ENCODE peak calls at places on chromosomes 3 and 15, in four cellular contexts. L is tibial nerve, C is transverse colon, E is suprapubic skin. U is an unnamed sample.
A peak's percentile ranks its signal among the peaks of the same experiment; 100 is the strongest.

GRCh38 chr3:128875556-128876120 is 3.8 kb upstream of the ACAD9 start:
- DNase-seq in L (no peak), C (peak; percentile 29), E (no peak), U (peak; percentile 43)

GRCh38 chr3:41710646-41711388 is 251.1 kb downstream of the ULK4 start:
- DNase-seq in L (no peak), C (no peak), E (no peak), U (no peak)

GRCh38 chr15:58147151-58147550 is 9.0 kb downstream of the AQP9 start:
- DNase-seq in L (no peak), C (no peak), E (no peak), U (no peak)

GRCh38 chr15:90036343-90036742 is 35.2 kb downstream of the ZNF710 start:
- DNase-seq in L (no peak), C (peak; percentile 9), E (peak; percentile 42), U (no peak)

GRCh38 chr15:66264853-66265252 is 11.3 kb upstream of the MEGF11 start:
- DNase-seq in L (no peak), C (no peak), E (no peak), U (no peak)

GRCh38 chr3:55718475-55718874 is 231.4 kb upstream of the WNT5A start:
- DNase-seq in L (no peak), C (no peak), E (no peak), U (no peak)

GRCh38 chr3:126367316-126367805 is 10.2 kb upstream of the KLF15 start:
- DNase-seq in L (no peak), C (no peak), E (peak; percentile 37), U (no peak)

GRCh38 chr15:76058714-76059319 is 968 bp upstream of the TMEM266 start:
- DNase-seq in L (no peak), C (no peak), E (no peak), U (no peak)

GRCh38 chr15:68275165-68275746 is 2.3 kb upstream of the FEM1B start:
- DNase-seq in L (no peak), C (no peak), E (no peak), U (peak; percentile 63)

GRCh38 chr15:71093089-71094024 is 21.9 kb upstream of the THSD4 start:
- DNase-seq in L (no peak), C (peak; percentile 72), E (no peak), U (peak; percentile 72)

GRCh38 chr15:58038426-58039106 is 26.9 kb downstream of the ALDH1A2 start:
- DNase-seq in L (no peak), C (peak; percentile 52), E (no peak), U (peak; percentile 52)

GRCh38 chr3:161475905-161476304 is 20.7 kb upstream of the OTOL1 start:
- DNase-seq in L (no peak), C (no peak), E (no peak), U (no peak)

GRCh38 chr3:127733781-127734180 is 61.0 kb downstream of the ABTB1 start:
- DNase-seq in L (no peak), C (no peak), E (no peak), U (no peak)

GRCh38 chr15:60800729-60801072 is 321.8 kb upstream of the ICE2 start:
- DNase-seq in L (no peak), C (no peak), E (no peak), U (no peak)

GRCh38 chr15:60228096-60228495 is 169.7 kb downstream of the ANXA2 start:
- DNase-seq in L (no peak), C (no peak), E (no peak), U (no peak)

GRCh38 chr3:174859756-174860155 is 622 bp downstream of the NAALADL2 start:
- DNase-seq in L (no peak), C (no peak), E (no peak), U (no peak)

GRCh38 chr3:128378631-128379347 is 87.9 kb downstream of the DNAJB8 start:
- DNase-seq in L (no peak), C (no peak), E (no peak), U (no peak)

GRCh38 chr15:40146037-40146436 is 14.8 kb upstream of the BUB1B start:
- DNase-seq in L (no peak), C (no peak), E (no peak), U (no peak)

GRCh38 chr3:86793786-86794185 is 197.2 kb downstream of the VGLL3 start:
- DNase-seq in L (no peak), C (no peak), E (no peak), U (no peak)

GRCh38 chr3:141335531-141336042 is 32.7 kb upstream of the ZBTB38 start:
- DNase-seq in L (no peak), C (no peak), E (no peak), U (no peak)

GRCh38 chr15:67880651-67881182 is 40.9 kb upstream of the RNU6-1 start:
- DNase-seq in L (no peak), C (no peak), E (no peak), U (peak; percentile 71)

GRCh38 chr3:143808999-143809700 is 39.1 kb downstream of the SLC9A9 start:
- DNase-seq in L (no peak), C (no peak), E (no peak), U (no peak)

GRCh38 chr15:98529205-98530145 is 118.9 kb upstream of the IGF1R start:
- DNase-seq in L (no peak), C (no peak), E (no peak), U (no peak)

GRCh38 chr15:88479169-88479568 is 11.7 kb downstream of the MRPS11 start:
- DNase-seq in L (no peak), C (no peak), E (no peak), U (no peak)

GRCh38 chr15:44726568-44727461 is 9.5 kb upstream of the TRIM69 start:
- DNase-seq in L (no peak), C (peak; percentile 78), E (no peak), U (peak; percentile 49)

GRCh38 chr15:76866716-76867321 is 38.3 kb downstream of the SCAPER start:
- DNase-seq in L (no peak), C (no peak), E (no peak), U (no peak)

GRCh38 chr15:35546581-35547381 is 816 bp upstream of the DPH6 start:
- DNase-seq in L (no peak), C (no peak), E (no peak), U (no peak)

GRCh38 chr15:91289324-91289723 is 189.3 kb downstream of the SV2B start:
- DNase-seq in L (no peak), C (no peak), E (no peak), U (no peak)

GRCh38 chr15:89457086-89457485 is 39.3 kb downstream of the RHCG start:
- DNase-seq in L (no peak), C (no peak), E (no peak), U (no peak)

GRCh38 chr3:148605551-148605950 is 92.2 kb upstream of the AGTR1 start:
- DNase-seq in L (no peak), C (no peak), E (no peak), U (no peak)

GRCh38 chr15:24784506-24784905 is 108.9 kb downstream of the NPAP1 start:
- DNase-seq in L (no peak), C (no peak), E (no peak), U (no peak)

GRCh38 chr15:31503758-31504461 is 177.3 kb downstream of the KLF13 start:
- DNase-seq in L (no peak), C (no peak), E (no peak), U (no peak)

GRCh38 chr15:49832421-49832980 is 211.7 kb downstream of the DTWD1 start:
- DNase-seq in L (no peak), C (peak; percentile 56), E (no peak), U (no peak)

GRCh38 chr3:146732325-146732724 is 127.2 kb upstream of the PLSCR5 start:
- DNase-seq in L (no peak), C (no peak), E (no peak), U (no peak)

GRCh38 chr3:41328916-41329315 is 129.6 kb downstream of the CTNNB1 start:
- DNase-seq in L (no peak), C (no peak), E (no peak), U (no peak)

GRCh38 chr3:98971183-98971681 is 69.7 kb upstream of the DCBLD2 start:
- DNase-seq in L (no peak), C (no peak), E (no peak), U (no peak)

GRCh38 chr3:112407888-112408702 is 75.1 kb downstream of the CD200 start:
- DNase-seq in L (no peak), C (no peak), E (no peak), U (no peak)

GRCh38 chr15:59245583-59245982 is 38.9 kb downstream of the LDHAL6B start:
- DNase-seq in L (no peak), C (no peak), E (no peak), U (no peak)

GRCh38 chr3:158107508-158108095 is 1.4 kb upstream of the SHOX2 start:
- DNase-seq in L (no peak), C (no peak), E (no peak), U (no peak)
- H3K27me3 ChIP-seq in L (peaks cover 69% of the 10 kb centered on the region), C (peaks cover 69% of the 10 kb centered on the region), E (peaks cover 68% of the 10 kb centered on the region), U (peaks cover 64% of the 10 kb centered on the region)

GRCh38 chr3:187522293-187522692 is 147.9 kb downstream of the SST start:
- DNase-seq in L (no peak), C (no peak), E (no peak), U (no peak)
- TF ChIP-seq EP300 in L (no peak), C (no peak), E (no peak), U (no peak)

GRCh38 chr3:48185129-48185528 is 3.1 kb downstream of the CDC25A start:
- DNase-seq in L (no peak), C (no peak), E (no peak), U (no peak)
- H3K4me3 ChIP-seq in L (no peak overlapping the region), C (no peak overlapping the region), E (no peak overlapping the region), U (no peak overlapping the region)

GRCh38 chr3:72295276-72295973 is 510.5 kb upstream of the PROK2 start:
- DNase-seq in L (no peak), C (no peak), E (no peak), U (no peak)

GRCh38 chr3:72289708-72290104 is 504.8 kb upstream of the PROK2 start:
- DNase-seq in L (no peak), C (no peak), E (no peak), U (no peak)

GRCh38 chr3:72287941-72288340 is 503.0 kb upstream of the PROK2 start:
- DNase-seq in L (no peak), C (no peak), E (no peak), U (no peak)

GRCh38 chr3:72288955-72289707 is 504.2 kb upstream of the PROK2 start:
- DNase-seq in L (no peak), C (no peak), E (no peak), U (peak; percentile 52)

DNA sequence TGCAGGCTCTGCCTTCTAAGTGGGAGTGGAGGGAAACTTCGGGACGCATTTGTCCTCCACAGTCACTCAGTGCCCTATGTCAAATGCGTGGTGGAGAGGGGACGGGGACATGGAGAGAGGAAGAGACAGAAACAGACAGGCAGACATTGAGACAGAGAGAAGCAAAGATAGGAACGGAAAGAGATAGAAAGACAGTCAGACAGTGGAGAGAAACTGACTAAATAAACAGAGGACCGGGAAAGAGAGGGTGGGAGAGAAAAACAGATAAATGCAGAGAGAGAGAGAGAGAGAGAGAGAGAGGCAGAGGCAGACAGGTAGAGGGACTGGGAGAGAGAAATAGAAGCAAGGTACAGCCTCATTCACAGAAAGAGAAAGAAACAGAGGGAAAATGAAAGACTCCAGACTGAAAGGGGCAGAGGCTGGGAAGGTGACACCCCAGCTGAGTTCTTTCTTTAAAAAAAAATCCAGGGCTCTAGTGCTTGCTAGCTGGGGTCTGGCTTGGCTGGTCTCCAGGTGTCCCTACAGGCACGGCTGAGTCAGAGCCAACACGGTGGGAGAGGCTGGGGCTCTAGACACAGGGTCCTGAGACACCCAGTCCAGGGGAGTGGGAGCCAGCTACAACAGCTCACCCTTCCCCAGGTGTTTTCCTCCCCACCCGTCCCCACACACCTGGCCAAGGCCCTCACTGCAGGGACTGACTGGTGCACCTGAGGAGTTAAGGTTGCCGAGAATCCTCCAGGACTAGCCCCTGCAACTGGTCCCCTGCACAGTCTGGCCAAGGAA is 506.1 kb upstream of the PROK2 start:
- DNase-seq in L (no peak), C (no peak), E (no peak), U (no peak)
- H3K27me3 ChIP-seq in L (no peaks in the 10 kb centered on the region), C (peaks cover 3% of the 10 kb centered on the region), E (no peaks in the 10 kb centered on the region), U (no peaks in the 10 kb centered on the region)

U was measured in stomach.